ENCODE peak calls at places on chromosome 14, in five cellular contexts. T is A549, X is uterus, O is islet precursor cell, P is SW 1271. U is an unnamed sample.

GRCh38 chr14:97544581-97544980 is 747.4 kb downstream of the VRK1 start:
- DNase-seq in T (no peak), X (no peak), O (no peak), P (no peak), U (no peak)

GRCh38 chr14:57498035-57498434 is 4.4 kb upstream of the CCDC198 start:
- DNase-seq in T (no peak), X (no peak), O (no peak), P (no peak), U (no peak)

GRCh38 chr14:105487449-105487985 is 831 bp downstream of the CRIP1 start:
- DNase-seq in T (no peak), X (no peak), O (no peak), P (no peak), U (no peak)

GRCh38 chr14:68688872-68689371 is 103.9 kb downstream of the ZFP36L1 start:
- DNase-seq in T (no peak), X (peak), O (peak), P (no peak), U (no peak)

GRCh38 chr14:64550539-64551333 is 975 bp downstream of the PPP1R36 start:
- DNase-seq in T (no peak), X (no peak), O (no peak), P (no peak), U (no peak)

GRCh38 chr14:64500088-64500487 is 3.5 kb downstream of the ZBTB25 start:
- DNase-seq in T (no peak), X (no peak), O (no peak), P (no peak), U (no peak)

GRCh38 chr14:51219473-51220448 is 20.3 kb upstream of the TMX1 start:
- DNase-seq in T (peak), X (peak), O (no peak), P (no peak), U (no peak)

GRCh38 chr14:68789798-68790655 is 2.8 kb downstream of the ZFP36L1 start:
- DNase-seq in T (no peak), X (peak), O (peak), P (no peak), U (no peak)

GRCh38 chr14:93793555-93793954 is 5.3 kb upstream of the PRIMA1 start:
- DNase-seq in T (no peak), X (no peak), O (no peak), P (no peak), U (no peak)

GRCh38 chr14:37172024-37172869 is at the start of gene SLC25A21:
- DNase-seq in T (peak), X (peak), O (peak), P (peak), U (peak)

GRCh38 chr14:78240567-78240966 is 70.4 kb downstream of the NRXN3 start:
- DNase-seq in T (no peak), X (no peak), O (no peak), P (no peak), U (no peak)

GRCh38 chr14:23694085-23694975 is 58.2 kb downstream of the DHRS2 start:
- DNase-seq in T (no peak), X (no peak), O (peak), P (no peak), U (no peak)

GRCh38 chr14:28766505-28767238 is at the start of gene FOXG1:
- DNase-seq in T (no peak), X (no peak), O (peak), P (no peak), U (no peak)

GRCh38 chr14:74910556-74910955 is 12.5 kb downstream of the RPS6KL1 start:
- DNase-seq in T (no peak), X (no peak), O (no peak), P (no peak), U (no peak)

GRCh38 chr14:35558680-35559079 is 24.7 kb downstream of the INSM2 start:
- DNase-seq in T (no peak), X (no peak), O (peak), P (no peak), U (no peak)

GRCh38 chr14:74296037-74296467 is 6.7 kb downstream of the ABCD4 start:
- DNase-seq in T (no peak), X (no peak), O (no peak), P (no peak), U (no peak)

GRCh38 chr14:95363468-95363954 is 43.8 kb upstream of the CLMN start:
- DNase-seq in T (no peak), X (no peak), O (no peak), P (no peak), U (no peak)

GRCh38 chr14:100547633-100548294 is 39.5 kb downstream of the BEGAIN start:
- DNase-seq in T (no peak), X (peak), O (no peak), P (no peak), U (peak)

GRCh38 chr14:69673099-69673498 is 61.7 kb downstream of the SUSD6 start:
- DNase-seq in T (no peak), X (no peak), O (no peak), P (no peak), U (no peak)

GRCh38 chr14:68606644-68607043 is 186.2 kb downstream of the ZFP36L1 start:
- DNase-seq in T (no peak), X (no peak), O (no peak), P (no peak), U (no peak)

GRCh38 chr14:53306267-53306721 is 153.2 kb upstream of the DDHD1 start:
- DNase-seq in T (peak), X (peak), O (no peak), P (no peak), U (no peak)

GRCh38 chr14:81398196-81398891 is 1.8 kb downstream of the STON2 start:
- DNase-seq in T (no peak), X (no peak), O (no peak), P (no peak), U (no peak)

GRCh38 chr14:73788871-73789590 is 62.6 kb upstream of the PTGR2 start:
- DNase-seq in T (no peak), X (no peak), O (no peak), P (no peak), U (no peak)

GRCh38 chr14:76647699-76648298 is 113.5 kb upstream of the VASH1 start:
- DNase-seq in T (peak), X (no peak), O (peak), P (peak), U (no peak)

GRCh38 chr14:29913550-29913949 is 14.1 kb downstream of the PRKD1 start:
- DNase-seq in T (no peak), X (no peak), O (no peak), P (no peak), U (no peak)

GRCh38 chr14:93742761-93743160 is 45.5 kb downstream of the PRIMA1 start:
- DNase-seq in T (no peak), X (peak), O (no peak), P (no peak), U (no peak)

GRCh38 chr14:102731101-102731870 is 46.0 kb upstream of the TRAF3 start:
- DNase-seq in T (no peak), X (no peak), O (peak), P (no peak), U (no peak)

GRCh38 chr14:79605863-79606262 is 605.4 kb downstream of the DIO2 start:
- DNase-seq in T (no peak), X (no peak), O (no peak), P (no peak), U (no peak)

GRCh38 chr14:73686901-73687300 is 27.3 kb downstream of the PNMA1 start:
- DNase-seq in T (no peak), X (no peak), O (no peak), P (no peak), U (no peak)

GRCh38 chr14:104885973-104886689 is 21.1 kb downstream of the CEP170B start:
- DNase-seq in T (no peak), X (peak), O (no peak), P (no peak), U (no peak)

GRCh38 chr14:103568952-103569351 is 6.2 kb downstream of the COA8 start:
- DNase-seq in T (no peak), X (no peak), O (peak), P (no peak), U (no peak)

GRCh38 chr14:106039400-106039799 is 513.0 kb downstream of the TMEM121 start:
- DNase-seq in T (no peak), X (no peak), O (no peak), P (no peak), U (no peak)

GRCh38 chr14:23620177-23620702 is 15.9 kb upstream of the DHRS2 start:
- DNase-seq in T (no peak), X (no peak), O (no peak), P (no peak), U (no peak)

GRCh38 chr14:102486513-102487203 is 22.9 kb downstream of the ANKRD9 start:
- DNase-seq in T (no peak), X (no peak), O (no peak), P (no peak), U (no peak)

GRCh38 chr14:95553141-95553540 is 18.3 kb downstream of the GLRX5 start:
- DNase-seq in T (no peak), X (no peak), O (no peak), P (no peak), U (no peak)

GRCh38 chr14:64812412-64812811 is 67.3 kb downstream of the SPTB start:
- DNase-seq in T (no peak), X (no peak), O (peak), P (no peak), U (no peak)

GRCh38 chr14:103169954-103170353 is 46.7 kb downstream of the TNFAIP2 start:
- DNase-seq in T (no peak), X (no peak), O (no peak), P (no peak), U (no peak)

GRCh38 chr14:76584271-76584702 is 177.0 kb upstream of the VASH1 start:
- DNase-seq in T (no peak), X (peak), O (no peak), P (no peak), U (no peak)

GRCh38 chr14:42429401-42429800 is 822.7 kb downstream of the LRFN5 start:
- DNase-seq in T (no peak), X (no peak), O (no peak), P (no peak), U (no peak)

U was measured in keratinocyte.